ENCODE peak calls at places on chromosome 16, in four cellular contexts. F, K, U and I are unnamed samples. For H3K4me1, the result is how much of the 10 kb centered on the place peaks cover.

GRCh38 chr16:29310852-29311314 is 95.6 kb downstream of the NPIPB11 start:
- DNase-seq in U (no peak), K (no peak), F (peak), I (no peak)

GRCh38 chr16:5366126-5366525 is 268.5 kb upstream of the EEF2KMT start:
- DNase-seq in K (no peak), F (no peak), U (no peak), I (no peak)

GRCh38 chr16:89005201-89006035 is 28.4 kb upstream of the CBFA2T3 start:
- DNase-seq in K (no peak), U (no peak), F (no peak), I (no peak)

GRCh38 chr16:30005341-30006094 is 5.3 kb downstream of the DOC2A start:
- DNase-seq in U (peak), K (no peak), F (peak), I (no peak)

GRCh38 chr16:20023190-20023589 is 50.5 kb downstream of the GPR139 start:
- DNase-seq in K (no peak), F (peak), U (peak), I (no peak)

GRCh38 chr16:73057369-73058210 is 9.7 kb upstream of the ZFHX3 start:
- DNase-seq in K (peak), U (peak), F (no peak), I (no peak)

GRCh38 chr16:88726408-88726749 is 20.1 kb downstream of the CTU2 start:
- DNase-seq in K (no peak), U (no peak), F (no peak), I (no peak)

GRCh38 chr16:69482410-69482951 is 58.1 kb downstream of the CYB5B start:
- DNase-seq in F (peak), U (no peak), K (peak), I (no peak)

GRCh38 chr16:396605-397004 is 394 bp upstream of the NME4 start:
- DNase-seq in U (peak), F (peak), K (peak), I (no peak)

GRCh38 chr16:765488-765865 is 4.9 kb downstream of the MSLN start:
- DNase-seq in U (no peak), F (no peak), K (no peak), I (no peak)

GRCh38 chr16:81940781-81941560 is 70.3 kb downstream of the SDR42E1 start:
- DNase-seq in K (no peak), U (peak), F (peak), I (peak)

GRCh38 chr16:31200821-31201510 is 1.6 kb downstream of the PYCARD start:
- DNase-seq in K (no peak), F (peak), U (no peak), I (peak)

DNA sequence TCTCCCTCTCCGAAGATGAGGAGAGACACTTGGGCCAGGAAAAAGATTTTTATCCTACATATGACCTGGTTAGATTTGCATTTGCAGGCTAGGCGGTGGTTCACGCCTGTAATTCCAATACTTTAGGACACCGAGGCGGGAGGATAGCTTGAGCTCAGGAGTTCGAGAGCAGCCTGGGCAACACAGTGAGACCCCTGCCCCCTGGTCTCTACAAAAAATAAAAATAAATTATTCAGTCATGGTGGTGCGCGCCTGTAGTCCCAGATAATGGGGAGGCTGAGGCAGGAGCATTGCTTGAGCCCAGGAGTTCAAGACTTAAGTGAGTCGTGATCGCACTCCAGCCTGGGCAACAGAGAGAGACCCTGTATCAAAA is 7.9 kb upstream of the THAP11 start:
- DNase-seq in K (no peak), U (no peak), F (no peak), I (no peak)
- H3K27ac ChIP-seq in K (peak), U (no peak), F (no peak), I (peak)

GRCh38 chr16:16073884-16074781 is 124.7 kb downstream of the ABCC1 start:
- DNase-seq in U (peak), F (peak), K (no peak), I (no peak)
- H3K4me1 ChIP-seq in U (under half), F (under half), K (under half), I (under half)

DNA sequence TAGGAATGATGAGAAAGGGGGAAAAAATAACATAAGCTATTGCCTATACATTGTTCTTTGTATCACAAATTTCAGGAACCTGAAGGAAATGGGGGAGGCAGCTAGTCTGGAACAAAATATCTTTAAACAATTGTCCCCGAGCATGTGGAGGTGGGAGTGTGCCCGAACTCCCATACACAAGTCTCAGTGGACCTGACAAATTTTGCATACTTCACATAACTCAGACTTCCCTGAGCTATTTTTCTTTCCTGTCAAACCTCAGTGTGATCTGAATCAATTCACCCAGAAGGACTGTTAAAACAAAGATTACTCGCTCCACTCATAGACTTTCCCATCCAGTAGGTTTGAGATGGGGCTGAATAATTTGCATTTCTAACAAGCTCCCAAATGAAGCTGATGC is 1.6 kb upstream of the XPO6 start:
- DNase-seq in U (no peak), K (no peak), F (no peak), I (no peak)
- H3K27ac ChIP-seq in U (no peak), K (no peak), F (no peak), I (no peak)

GRCh38 chr16:58495861-58496331 is 4.0 kb upstream of the NDRG4 start:
- DNase-seq in K (no peak), U (no peak), F (no peak), I (no peak)
- H3K4me1 ChIP-seq in K (half or more), U (under half), F (under half), I (under half)

DNA sequence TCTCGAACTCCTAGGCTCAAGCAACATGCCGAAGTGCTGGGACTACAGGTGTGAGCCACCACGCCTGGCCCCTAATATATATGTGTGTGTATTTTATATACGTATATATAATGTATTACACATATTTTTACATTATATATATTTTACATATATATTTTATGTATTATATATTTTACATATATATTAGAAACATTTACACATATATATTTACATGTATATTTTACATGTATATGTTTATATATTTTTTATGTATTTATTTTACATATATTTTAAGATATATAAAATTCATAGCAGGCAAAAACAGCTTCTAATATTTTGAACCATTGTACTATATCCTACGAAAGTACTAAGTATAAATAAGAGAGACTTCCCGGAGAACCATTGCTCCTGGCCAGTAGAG is 455.1 kb downstream of the XYLT1 start:
- DNase-seq in U (no peak), F (no peak), K (no peak), I (no peak)
- H3K27ac ChIP-seq in U (no peak), F (no peak), K (no peak), I (no peak)

GRCh38 chr16:10225653-10226052 is 43.4 kb upstream of the GRIN2A start:
- DNase-seq in K (no peak), U (no peak), F (no peak), I (no peak)

GRCh38 chr16:10226672-10227306 is 44.6 kb upstream of the GRIN2A start:
- DNase-seq in K (no peak), F (no peak), U (no peak), I (no peak)

GRCh38 chr16:10219742-10220141 is 37.5 kb upstream of the GRIN2A start:
- DNase-seq in F (no peak), U (no peak), K (no peak), I (no peak)

GRCh38 chr16:10218490-10219206 is 36.4 kb upstream of the GRIN2A start:
- DNase-seq in K (no peak), F (no peak), U (no peak), I (no peak)

DNA sequence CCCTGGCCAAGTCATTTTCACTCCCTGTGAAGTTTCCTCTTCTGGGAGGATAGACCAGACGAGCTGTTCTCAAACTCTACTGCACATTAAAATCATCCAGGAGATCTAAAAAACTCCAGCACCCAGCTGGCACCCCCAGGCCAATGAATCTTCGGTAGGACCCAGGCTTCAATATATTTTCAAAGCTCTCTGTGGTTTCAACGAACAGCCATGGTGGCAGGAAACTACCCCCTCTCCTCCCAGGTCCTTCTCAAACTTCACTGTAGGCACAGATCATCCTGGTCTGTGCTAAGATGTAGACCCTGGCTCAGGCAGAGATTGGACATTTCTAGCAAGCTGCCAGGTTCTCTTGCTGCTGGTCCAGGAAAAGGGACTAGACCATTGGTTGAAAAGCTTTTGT is 38.7 kb upstream of the GRIN2A start:
- DNase-seq in K (no peak), U (no peak), F (no peak), I (no peak)
- H3K4me1 ChIP-seq in K (under half), U (under half), F (under half), I (under half)

DNA sequence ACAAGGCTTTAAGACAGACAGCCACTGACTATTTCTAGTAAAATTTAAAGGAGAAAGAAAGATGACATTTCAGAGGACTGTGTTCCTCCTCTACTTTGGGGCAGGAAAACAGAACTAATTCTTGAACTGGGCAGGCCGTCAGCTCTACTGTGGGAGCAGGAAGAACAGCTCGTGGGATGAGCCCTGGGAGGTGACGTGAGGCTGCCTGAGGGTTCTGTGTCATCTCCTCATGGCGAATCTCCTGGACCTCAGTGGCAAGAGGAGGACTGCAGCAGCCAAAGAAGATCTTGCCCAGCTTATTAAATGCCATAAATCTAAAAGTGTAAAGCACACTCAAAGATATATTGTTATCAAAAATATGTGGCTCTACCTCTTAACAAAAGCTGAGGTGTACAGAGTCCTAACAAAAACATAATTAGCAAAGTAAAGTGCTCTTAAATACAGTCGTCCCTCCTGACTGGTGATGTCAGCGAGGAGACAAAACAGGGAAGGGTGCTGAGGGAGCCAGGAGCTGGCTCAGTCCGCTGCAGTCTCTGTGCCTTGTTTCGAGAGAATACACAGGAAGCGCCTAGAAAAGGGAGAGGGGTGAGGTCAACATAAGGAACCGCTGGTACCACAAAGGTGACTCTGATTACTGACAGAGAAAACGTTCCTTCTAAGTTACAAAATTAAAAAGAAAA is 58.0 kb downstream of the CREBBP start:
- DNase-seq in U (no peak), F (no peak), K (no peak), I (no peak)
- H3K27ac ChIP-seq in U (peak), F (no peak), K (peak), I (peak)

GRCh38 chr16:85429776-85430522 is 183.2 kb upstream of the GSE1 start:
- DNase-seq in U (no peak), F (no peak), K (peak), I (peak)

GRCh38 chr16:85433477-85433876 is 179.6 kb upstream of the GSE1 start:
- DNase-seq in U (no peak), K (no peak), F (no peak), I (no peak)

GRCh38 chr16:85431431-85432124 is 181.5 kb upstream of the GSE1 start:
- DNase-seq in U (no peak), K (no peak), F (no peak), I (no peak)

GRCh38 chr16:85430523-85431381 is 182.4 kb upstream of the GSE1 start:
- DNase-seq in U (peak), K (no peak), F (no peak), I (no peak)

GRCh38 chr16:85432606-85433005 is 180.5 kb upstream of the GSE1 start:
- DNase-seq in F (no peak), K (no peak), U (no peak), I (no peak)
- H3K4me1 ChIP-seq in F (under half), K (under half), U (under half), I (under half)

DNA sequence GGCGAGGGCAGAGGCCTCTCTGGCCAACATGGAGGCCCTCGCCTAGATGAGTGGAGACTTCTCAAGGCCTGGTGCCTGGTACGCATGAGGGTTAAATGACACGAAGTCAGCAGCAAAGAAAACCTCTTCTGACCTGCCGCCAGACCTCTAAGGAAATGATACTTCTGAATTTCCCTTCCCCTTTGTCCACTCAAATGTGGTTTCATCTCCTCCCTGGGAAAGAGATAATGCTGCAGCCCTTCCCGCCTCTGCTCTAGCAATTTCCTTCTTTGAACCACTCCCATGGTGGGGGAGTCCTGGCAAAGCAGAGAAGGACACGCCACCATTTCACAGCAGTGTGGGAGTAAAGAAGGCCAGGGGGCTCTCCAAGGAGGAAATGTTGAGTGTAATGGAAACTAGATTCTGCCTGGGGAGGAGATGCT is 65.7 kb upstream of the BCAR1 start:
- DNase-seq in K (peak), U (no peak), F (no peak), I (no peak)
- H3K27ac ChIP-seq in K (peak), U (peak), F (no peak), I (no peak)